ENCODE peak calls at places on chromosomes 13 and 19, in six cellular contexts. One of them, this sample, is unnamed.

GRCh38 chr19:41288898-41289505 is 21.0 kb upstream of the CCDC97 start:
- DNase-seq in fibroblast of the aortic adventitia: no peak
- DNase-seq in nephron progenitor cell: no peak
- DNase-seq in sigmoid colon: no peak
- DNase-seq in HFF-Myc: no peak
- DNase-seq in CD4-positive, alpha-beta T cell: no peak
- DNase-seq in this sample: no peak

GRCh38 chr13:105050696-105051095 is 1484.8 kb downstream of the EFNB2 start:
- DNase-seq in fibroblast of the aortic adventitia: no peak
- DNase-seq in nephron progenitor cell: no peak
- DNase-seq in sigmoid colon: no peak
- DNase-seq in HFF-Myc: no peak
- DNase-seq in CD4-positive, alpha-beta T cell: no peak
- DNase-seq in this sample: no peak

GRCh38 chr19:45645631-45646344 is 6.6 kb upstream of the EML2 start:
- DNase-seq in fibroblast of the aortic adventitia: peak
- DNase-seq in nephron progenitor cell: peak
- DNase-seq in sigmoid colon: peak
- DNase-seq in HFF-Myc: peak
- DNase-seq in CD4-positive, alpha-beta T cell: peak
- DNase-seq in this sample: peak

GRCh38 chr19:6865849-6866248 is 21.5 kb upstream of the ADGRE1 start:
- DNase-seq in fibroblast of the aortic adventitia: no peak
- DNase-seq in nephron progenitor cell: no peak
- DNase-seq in sigmoid colon: no peak
- DNase-seq in HFF-Myc: no peak
- DNase-seq in CD4-positive, alpha-beta T cell: no peak
- DNase-seq in this sample: peak

GRCh38 chr19:3580156-3580955 is 4.9 kb upstream of the GIPC3 start:
- DNase-seq in fibroblast of the aortic adventitia: peak
- DNase-seq in nephron progenitor cell: no peak
- DNase-seq in sigmoid colon: no peak
- DNase-seq in HFF-Myc: peak
- DNase-seq in CD4-positive, alpha-beta T cell: no peak
- DNase-seq in this sample: no peak

GRCh38 chr13:93226623-93227279 is at the start of gene GPC6:
- DNase-seq in fibroblast of the aortic adventitia: peak
- DNase-seq in nephron progenitor cell: peak
- DNase-seq in sigmoid colon: peak
- DNase-seq in HFF-Myc: peak
- DNase-seq in CD4-positive, alpha-beta T cell: no peak
- DNase-seq in this sample: no peak

GRCh38 chr13:67120872-67121531 is 109.1 kb downstream of the PCDH9 start:
- DNase-seq in fibroblast of the aortic adventitia: peak
- DNase-seq in nephron progenitor cell: no peak
- DNase-seq in sigmoid colon: no peak
- DNase-seq in HFF-Myc: no peak
- DNase-seq in CD4-positive, alpha-beta T cell: no peak
- DNase-seq in this sample: no peak

GRCh38 chr19:933553-933882 is 7.7 kb downstream of the ARID3A start:
- DNase-seq in fibroblast of the aortic adventitia: no peak
- DNase-seq in nephron progenitor cell: no peak
- DNase-seq in sigmoid colon: no peak
- DNase-seq in HFF-Myc: no peak
- DNase-seq in CD4-positive, alpha-beta T cell: no peak
- DNase-seq in this sample: no peak

GRCh38 chr13:80408270-80408669 is 67.3 kb upstream of the SPRY2 start:
- DNase-seq in fibroblast of the aortic adventitia: no peak
- DNase-seq in nephron progenitor cell: no peak
- DNase-seq in sigmoid colon: no peak
- DNase-seq in HFF-Myc: no peak
- DNase-seq in CD4-positive, alpha-beta T cell: no peak
- DNase-seq in this sample: peak

GRCh38 chr13:62280590-62280989 is 864.9 kb upstream of the PCDH20 start:
- DNase-seq in fibroblast of the aortic adventitia: no peak
- DNase-seq in nephron progenitor cell: no peak
- DNase-seq in sigmoid colon: no peak
- DNase-seq in HFF-Myc: no peak
- DNase-seq in CD4-positive, alpha-beta T cell: no peak
- DNase-seq in this sample: peak

GRCh38 chr13:62278271-62278670 is 862.6 kb upstream of the PCDH20 start:
- DNase-seq in fibroblast of the aortic adventitia: no peak
- DNase-seq in nephron progenitor cell: no peak
- DNase-seq in sigmoid colon: no peak
- DNase-seq in HFF-Myc: no peak
- DNase-seq in CD4-positive, alpha-beta T cell: no peak
- DNase-seq in this sample: no peak
- TF ChIP-seq CTCF in fibroblast of the aortic adventitia: no peak
- TF ChIP-seq CTCF in nephron progenitor cell: peak
- TF ChIP-seq CTCF in sigmoid colon: no peak
- TF ChIP-seq CTCF in HFF-Myc: no peak
- TF ChIP-seq CTCF in CD4-positive, alpha-beta T cell: no peak
- TF ChIP-seq CTCF in this sample: no peak

DNA sequence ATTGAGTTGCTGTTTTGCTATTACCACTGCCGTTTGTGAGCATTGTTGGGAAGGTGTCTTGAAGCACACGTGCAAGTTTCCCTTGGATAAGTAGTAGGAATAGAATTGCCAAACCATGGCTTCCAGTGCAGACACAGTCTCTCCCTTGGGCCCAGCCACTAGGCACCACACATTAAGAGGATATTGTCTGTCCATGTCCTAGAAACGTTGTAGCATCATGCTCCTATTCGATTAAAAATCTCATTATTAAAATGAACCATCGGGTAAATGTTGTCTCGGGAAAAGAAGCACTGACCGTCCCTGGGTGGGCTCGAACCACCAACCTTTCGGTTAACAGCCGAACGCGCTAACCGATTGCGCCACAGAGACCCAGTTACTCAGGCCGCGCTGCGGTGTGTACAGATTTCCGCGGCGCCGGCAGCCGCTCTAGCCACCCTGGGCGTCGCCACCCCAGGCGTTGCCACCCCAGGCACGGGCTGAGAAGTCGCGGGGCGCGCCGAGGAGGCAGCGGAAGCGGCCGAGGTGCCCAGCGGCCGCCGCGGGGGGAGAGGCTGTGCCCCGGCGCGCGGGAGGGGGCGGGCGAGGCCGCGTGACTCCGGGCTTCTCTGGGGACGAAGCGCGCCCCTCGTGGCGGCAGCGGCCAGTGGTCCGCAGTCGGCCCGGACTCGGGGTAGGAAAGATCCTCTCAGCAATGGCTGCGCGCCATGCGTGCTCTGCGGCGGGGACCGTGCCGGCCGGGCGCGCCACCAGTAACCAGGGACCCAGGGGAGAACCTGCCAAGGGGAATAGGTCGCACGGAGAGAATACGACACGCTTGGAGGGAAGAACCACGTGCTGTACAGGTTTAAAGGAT is 56.2 kb downstream of the USPL1 start:
- DNase-seq in fibroblast of the aortic adventitia: peak
- DNase-seq in nephron progenitor cell: peak
- DNase-seq in sigmoid colon: peak
- DNase-seq in HFF-Myc: peak
- DNase-seq in CD4-positive, alpha-beta T cell: peak
- DNase-seq in this sample: peak
- TF ChIP-seq CTCF in fibroblast of the aortic adventitia: peak
- TF ChIP-seq CTCF in nephron progenitor cell: peak
- TF ChIP-seq CTCF in sigmoid colon: peak
- TF ChIP-seq CTCF in HFF-Myc: peak
- TF ChIP-seq CTCF in CD4-positive, alpha-beta T cell: peak
- TF ChIP-seq CTCF in this sample: peak

GRCh38 chr13:110506859-110507566 is 54.5 kb downstream of the RAB20 start:
- DNase-seq in fibroblast of the aortic adventitia: peak
- DNase-seq in nephron progenitor cell: no peak
- DNase-seq in sigmoid colon: peak
- DNase-seq in HFF-Myc: no peak
- DNase-seq in CD4-positive, alpha-beta T cell: no peak
- DNase-seq in this sample: no peak

GRCh38 chr13:110506396-110506795 is 55.1 kb downstream of the RAB20 start:
- DNase-seq in fibroblast of the aortic adventitia: no peak
- DNase-seq in nephron progenitor cell: no peak
- DNase-seq in sigmoid colon: peak
- DNase-seq in HFF-Myc: no peak
- DNase-seq in CD4-positive, alpha-beta T cell: no peak
- DNase-seq in this sample: no peak

GRCh38 chr13:110509478-110509926 is 52.0 kb downstream of the RAB20 start:
- DNase-seq in fibroblast of the aortic adventitia: no peak
- DNase-seq in nephron progenitor cell: no peak
- DNase-seq in sigmoid colon: no peak
- DNase-seq in HFF-Myc: no peak
- DNase-seq in CD4-positive, alpha-beta T cell: no peak
- DNase-seq in this sample: no peak

GRCh38 chr13:110505594-110505993 is 55.9 kb downstream of the RAB20 start:
- DNase-seq in fibroblast of the aortic adventitia: no peak
- DNase-seq in nephron progenitor cell: no peak
- DNase-seq in sigmoid colon: peak
- DNase-seq in HFF-Myc: no peak
- DNase-seq in CD4-positive, alpha-beta T cell: no peak
- DNase-seq in this sample: no peak

GRCh38 chr13:110507678-110508381 is 53.7 kb downstream of the RAB20 start:
- DNase-seq in fibroblast of the aortic adventitia: no peak
- DNase-seq in nephron progenitor cell: no peak
- DNase-seq in sigmoid colon: no peak
- DNase-seq in HFF-Myc: no peak
- DNase-seq in CD4-positive, alpha-beta T cell: no peak
- DNase-seq in this sample: no peak
- TF ChIP-seq CTCF in fibroblast of the aortic adventitia: no peak
- TF ChIP-seq CTCF in nephron progenitor cell: no peak
- TF ChIP-seq CTCF in sigmoid colon: peak
- TF ChIP-seq CTCF in HFF-Myc: no peak
- TF ChIP-seq CTCF in CD4-positive, alpha-beta T cell: no peak
- TF ChIP-seq CTCF in this sample: no peak

DNA sequence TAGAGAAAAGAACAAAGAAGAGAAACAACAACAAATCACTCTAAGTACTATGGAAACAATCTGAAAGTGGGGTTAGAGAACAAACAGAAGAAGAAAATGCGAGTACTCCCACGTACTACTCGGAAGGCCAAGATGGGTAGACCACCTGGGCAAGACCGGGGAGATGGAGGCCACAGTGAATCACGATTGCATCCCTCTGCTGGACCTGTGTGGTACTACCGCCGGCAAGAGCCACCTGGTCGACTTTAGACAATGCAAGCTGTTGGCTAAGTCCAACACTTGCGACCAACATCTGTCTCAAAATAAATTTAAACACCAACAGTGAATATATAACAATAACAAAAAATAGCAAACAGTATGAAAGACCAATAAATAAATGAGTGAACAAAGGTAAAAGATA is 45.5 kb upstream of the ZNF91 start:
- DNase-seq in fibroblast of the aortic adventitia: no peak
- DNase-seq in nephron progenitor cell: peak
- DNase-seq in sigmoid colon: no peak
- DNase-seq in HFF-Myc: no peak
- DNase-seq in CD4-positive, alpha-beta T cell: no peak
- DNase-seq in this sample: peak
- TF ChIP-seq CTCF in fibroblast of the aortic adventitia: peak
- TF ChIP-seq CTCF in nephron progenitor cell: peak
- TF ChIP-seq CTCF in sigmoid colon: no peak
- TF ChIP-seq CTCF in HFF-Myc: peak
- TF ChIP-seq CTCF in CD4-positive, alpha-beta T cell: peak
- TF ChIP-seq CTCF in this sample: peak

DNA sequence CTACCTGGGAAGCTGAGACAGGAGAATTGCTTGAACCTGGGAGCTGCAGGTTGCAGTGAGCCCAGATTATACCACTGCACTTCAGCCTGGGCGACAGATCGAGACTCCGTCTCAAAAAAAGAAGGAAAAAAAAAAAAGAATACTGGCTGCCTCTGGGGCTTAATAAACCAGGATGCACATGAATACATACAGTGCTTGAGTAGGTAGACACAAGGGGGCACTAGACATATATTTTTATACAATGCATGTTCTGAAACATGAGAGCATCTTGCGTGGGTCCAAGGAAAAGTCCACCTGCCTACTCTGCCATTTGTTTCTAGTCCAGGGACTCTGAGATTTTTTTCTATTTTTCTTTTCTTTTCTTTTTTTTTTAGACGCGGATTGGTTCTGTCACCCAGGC is 31.2 kb downstream of the KEAP1 start:
- DNase-seq in fibroblast of the aortic adventitia: peak
- DNase-seq in nephron progenitor cell: no peak
- DNase-seq in sigmoid colon: no peak
- DNase-seq in HFF-Myc: no peak
- DNase-seq in CD4-positive, alpha-beta T cell: no peak
- DNase-seq in this sample: peak
- TF ChIP-seq CTCF in fibroblast of the aortic adventitia: peak
- TF ChIP-seq CTCF in nephron progenitor cell: peak
- TF ChIP-seq CTCF in sigmoid colon: no peak
- TF ChIP-seq CTCF in HFF-Myc: peak
- TF ChIP-seq CTCF in CD4-positive, alpha-beta T cell: peak
- TF ChIP-seq CTCF in this sample: peak

GRCh38 chr19:34838753-34839431 is 65.9 kb upstream of the ZNF599 start:
- DNase-seq in fibroblast of the aortic adventitia: peak
- DNase-seq in nephron progenitor cell: peak
- DNase-seq in sigmoid colon: no peak
- DNase-seq in HFF-Myc: no peak
- DNase-seq in CD4-positive, alpha-beta T cell: peak
- DNase-seq in this sample: no peak
- TF ChIP-seq CTCF in fibroblast of the aortic adventitia: peak
- TF ChIP-seq CTCF in nephron progenitor cell: peak
- TF ChIP-seq CTCF in sigmoid colon: no peak
- TF ChIP-seq CTCF in HFF-Myc: no peak
- TF ChIP-seq CTCF in CD4-positive, alpha-beta T cell: peak
- TF ChIP-seq CTCF in this sample: no peak

GRCh38 chr19:55161571-55162322 is 4.2 kb upstream of the TNNI3 start:
- DNase-seq in fibroblast of the aortic adventitia: no peak
- DNase-seq in nephron progenitor cell: no peak
- DNase-seq in sigmoid colon: no peak
- DNase-seq in HFF-Myc: no peak
- DNase-seq in CD4-positive, alpha-beta T cell: no peak
- DNase-seq in this sample: no peak

GRCh38 chr19:55158423-55158822 is 891 bp upstream of the TNNI3 start:
- DNase-seq in fibroblast of the aortic adventitia: no peak
- DNase-seq in nephron progenitor cell: no peak
- DNase-seq in sigmoid colon: no peak
- DNase-seq in HFF-Myc: no peak
- DNase-seq in CD4-positive, alpha-beta T cell: no peak
- DNase-seq in this sample: no peak

GRCh38 chr19:55158848-55159793 is 1.6 kb upstream of the TNNI3 start:
- DNase-seq in fibroblast of the aortic adventitia: peak
- DNase-seq in nephron progenitor cell: no peak
- DNase-seq in sigmoid colon: no peak
- DNase-seq in HFF-Myc: no peak
- DNase-seq in CD4-positive, alpha-beta T cell: no peak
- DNase-seq in this sample: no peak

GRCh38 chr19:55160128-55160985 is 2.8 kb upstream of the TNNI3 start:
- DNase-seq in fibroblast of the aortic adventitia: peak
- DNase-seq in nephron progenitor cell: peak
- DNase-seq in sigmoid colon: peak
- DNase-seq in HFF-Myc: no peak
- DNase-seq in CD4-positive, alpha-beta T cell: peak
- DNase-seq in this sample: peak

GRCh38 chr19:55160986-55161365 is 3.4 kb upstream of the TNNI3 start:
- DNase-seq in fibroblast of the aortic adventitia: no peak
- DNase-seq in nephron progenitor cell: no peak
- DNase-seq in sigmoid colon: no peak
- DNase-seq in HFF-Myc: no peak
- DNase-seq in CD4-positive, alpha-beta T cell: no peak
- DNase-seq in this sample: no peak
- TF ChIP-seq CTCF in fibroblast of the aortic adventitia: no peak
- TF ChIP-seq CTCF in nephron progenitor cell: no peak
- TF ChIP-seq CTCF in sigmoid colon: no peak
- TF ChIP-seq CTCF in HFF-Myc: no peak
- TF ChIP-seq CTCF in CD4-positive, alpha-beta T cell: no peak
- TF ChIP-seq CTCF in this sample: no peak